ENCODE peak calls at places on chromosomes 13 and 19, in six cellular contexts. D, Q, A, P, O and N are unnamed samples.
A peak's percentile ranks its signal among the peaks of the same experiment; 100 is the strongest.

GRCh38 chr19:23415561-23416191 is 20.4 kb upstream of the ZNF91 start:
- DNase-seq in D (no peak), Q (no peak), O (peak; percentile 96), P (peak; percentile 46), A (peak; percentile 20), N (no peak)

GRCh38 chr13:110387451-110388140 is 80.5 kb downstream of the COL4A2 start:
- DNase-seq in D (no peak), P (no peak), O (peak; percentile 74), A (no peak), Q (no peak), N (no peak)

GRCh38 chr19:4715529-4716221 is 8.0 kb downstream of the DPP9 start:
- DNase-seq in Q (no peak), O (no peak), A (no peak), P (peak; percentile 82), D (peak; percentile 80), N (no peak)

GRCh38 chr19:7326105-7326877 is 22.4 kb upstream of the ARHGEF18 start:
- DNase-seq in A (no peak), O (peak; percentile 93), Q (peak; percentile 33), D (peak; percentile 56), P (no peak), N (peak; percentile 33)

GRCh38 chr13:102195566-102196462 is 206.0 kb downstream of the FGF14 start:
- DNase-seq in Q (no peak), A (no peak), D (no peak), O (no peak), P (no peak), N (no peak)

GRCh38 chr13:33644607-33645543 is 173.1 kb upstream of the RFC3 start:
- DNase-seq in O (no peak), A (no peak), P (no peak), D (no peak), Q (no peak), N (no peak)

GRCh38 chr19:15378529-15379082 is 981 bp downstream of the AKAP8 start:
- DNase-seq in D (peak; percentile 34), O (peak; percentile 77), Q (peak; percentile 48), A (peak; percentile 41), P (peak; percentile 49), N (peak; percentile 36)

GRCh38 chr19:3188627-3189596 is 3.2 kb downstream of the NCLN start:
- DNase-seq in P (no peak), O (no peak), Q (no peak), A (no peak), D (no peak), N (no peak)

GRCh38 chr19:11169896-11170678 is 14.5 kb upstream of the SPC24 start:
- DNase-seq in Q (no peak), A (no peak), P (no peak), D (no peak), O (no peak), N (no peak)

GRCh38 chr19:43906774-43907173 is 28.3 kb downstream of the ZNF45 start:
- DNase-seq in P (no peak), Q (no peak), D (no peak), O (no peak), A (no peak), N (no peak)

GRCh38 chr19:40804783-40805242 is 5.8 kb downstream of the EGLN2 start:
- DNase-seq in O (no peak), Q (no peak), A (no peak), D (no peak), P (no peak), N (no peak)

GRCh38 chr13:62014299-62014698 is 598.6 kb upstream of the PCDH20 start:
- DNase-seq in D (peak; percentile 9), O (no peak), A (no peak), Q (no peak), P (no peak), N (no peak)

GRCh38 chr13:40518481-40518882 is 148.0 kb downstream of the FOXO1 start:
- DNase-seq in A (peak; percentile 20), P (no peak), Q (peak; percentile 75), O (peak; percentile 67), D (no peak), N (no peak)

DNA sequence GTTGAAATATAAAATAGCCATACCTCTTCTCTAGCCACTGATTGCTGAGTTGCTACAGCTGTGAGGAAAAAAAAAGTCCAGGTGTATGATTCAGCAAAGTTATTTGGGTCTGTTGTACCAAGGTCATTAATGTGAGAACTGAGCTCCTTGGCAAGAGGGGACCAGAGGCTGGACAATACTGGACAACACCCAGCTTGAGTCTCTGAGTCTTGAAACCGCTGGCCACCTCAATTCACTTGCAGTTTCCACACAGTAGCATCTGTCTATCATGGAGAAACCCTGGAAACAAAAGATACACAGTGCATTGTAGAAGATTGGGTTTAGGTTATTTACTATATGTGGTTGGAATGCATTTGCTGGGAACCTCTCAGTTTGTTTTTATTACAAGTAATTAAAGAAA is 60.4 kb downstream of the WDFY2 start:
- DNase-seq in O (no peak), Q (no peak), A (peak; percentile 55), D (no peak), P (no peak), N (no peak)
- H3K4me3 ChIP-seq in O (no peak overlapping the region), Q (no peak overlapping the region), A (peak overlapping the region; percentile 33), D (no peak overlapping the region), P (no peak overlapping the region), N (no peak overlapping the region)

DNA sequence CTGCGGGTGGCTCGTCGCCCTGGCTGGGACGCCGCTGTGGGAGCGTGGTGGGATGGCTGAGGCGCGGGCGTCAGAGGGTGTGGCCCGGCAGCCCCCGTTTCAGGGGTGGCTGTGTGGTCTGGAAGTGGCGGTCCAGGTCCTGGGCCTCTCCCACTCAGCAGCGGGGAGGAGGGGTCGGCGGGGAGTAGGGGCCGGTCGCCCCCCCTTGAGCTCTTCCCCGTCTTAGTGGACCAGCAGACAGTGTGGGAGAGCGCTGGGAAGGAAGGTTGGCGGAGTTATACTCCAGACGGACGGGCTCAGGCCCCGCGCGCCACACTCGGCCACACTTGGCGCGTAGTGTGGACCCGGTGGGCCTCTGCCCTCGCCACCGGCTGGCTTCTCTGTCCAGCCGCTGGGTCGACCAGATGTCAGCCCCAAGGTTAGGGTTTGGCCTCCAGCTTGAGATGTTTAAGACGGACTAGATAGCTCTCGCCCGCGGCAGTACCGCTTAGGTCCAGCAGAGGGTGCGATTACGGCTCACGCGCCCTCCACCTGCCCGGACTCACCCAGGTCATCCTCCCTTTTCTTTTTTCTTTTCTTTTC is 21.7 kb upstream of the ZNF429 start:
- DNase-seq in Q (peak; percentile 33), P (peak; percentile 42), O (peak; percentile 93), D (no peak), A (no peak), N (no peak)
- H3K27ac ChIP-seq in Q (no peak overlapping the region), P (no peak overlapping the region), O (no peak overlapping the region), D (no peak overlapping the region), A (no peak overlapping the region), N (no peak overlapping the region)

DNA sequence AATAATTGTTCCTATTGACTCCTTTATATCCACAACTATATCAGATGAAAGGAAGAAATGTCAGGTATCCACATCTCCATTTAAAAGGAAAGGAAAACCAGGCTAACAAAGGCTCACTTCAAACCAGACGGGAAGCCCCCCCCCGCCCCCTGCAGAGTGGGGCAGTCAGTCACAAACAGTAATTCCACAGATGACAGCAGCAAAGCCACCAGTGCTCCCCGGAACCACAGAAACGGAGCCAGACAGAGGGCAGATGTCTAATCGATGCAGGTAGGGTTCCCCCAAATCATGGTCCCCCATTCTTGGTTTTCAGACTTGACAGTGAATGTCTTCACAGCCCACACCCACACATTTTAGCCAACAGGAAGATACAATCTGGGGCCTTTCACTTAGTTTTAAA is 100.8 kb downstream of the STK24 start:
- DNase-seq in Q (peak; percentile 61), P (no peak), A (no peak), O (peak; percentile 92), D (no peak), N (no peak)
- H3K4me3 ChIP-seq in Q (peak overlapping the region; percentile 48), P (no peak overlapping the region), A (peak overlapping the region; percentile 20), O (no peak overlapping the region), D (no peak overlapping the region), N (no peak overlapping the region)

GRCh38 chr19:2113436-2114211 is 16.9 kb downstream of the IZUMO4 start:
- DNase-seq in P (no peak), O (no peak), Q (no peak), D (no peak), A (peak; percentile 37), N (no peak)

GRCh38 chr19:2114218-2114617 is 17.5 kb downstream of the IZUMO4 start:
- DNase-seq in O (no peak), Q (no peak), D (no peak), A (no peak), P (no peak), N (no peak)

GRCh38 chr19:2111886-2112285 is 15.2 kb downstream of the IZUMO4 start:
- DNase-seq in A (no peak), O (no peak), P (no peak), Q (no peak), D (no peak), N (no peak)

GRCh38 chr19:2111425-2111824 is 14.7 kb downstream of the IZUMO4 start:
- DNase-seq in D (no peak), A (no peak), P (no peak), Q (no peak), O (no peak), N (no peak)

DNA sequence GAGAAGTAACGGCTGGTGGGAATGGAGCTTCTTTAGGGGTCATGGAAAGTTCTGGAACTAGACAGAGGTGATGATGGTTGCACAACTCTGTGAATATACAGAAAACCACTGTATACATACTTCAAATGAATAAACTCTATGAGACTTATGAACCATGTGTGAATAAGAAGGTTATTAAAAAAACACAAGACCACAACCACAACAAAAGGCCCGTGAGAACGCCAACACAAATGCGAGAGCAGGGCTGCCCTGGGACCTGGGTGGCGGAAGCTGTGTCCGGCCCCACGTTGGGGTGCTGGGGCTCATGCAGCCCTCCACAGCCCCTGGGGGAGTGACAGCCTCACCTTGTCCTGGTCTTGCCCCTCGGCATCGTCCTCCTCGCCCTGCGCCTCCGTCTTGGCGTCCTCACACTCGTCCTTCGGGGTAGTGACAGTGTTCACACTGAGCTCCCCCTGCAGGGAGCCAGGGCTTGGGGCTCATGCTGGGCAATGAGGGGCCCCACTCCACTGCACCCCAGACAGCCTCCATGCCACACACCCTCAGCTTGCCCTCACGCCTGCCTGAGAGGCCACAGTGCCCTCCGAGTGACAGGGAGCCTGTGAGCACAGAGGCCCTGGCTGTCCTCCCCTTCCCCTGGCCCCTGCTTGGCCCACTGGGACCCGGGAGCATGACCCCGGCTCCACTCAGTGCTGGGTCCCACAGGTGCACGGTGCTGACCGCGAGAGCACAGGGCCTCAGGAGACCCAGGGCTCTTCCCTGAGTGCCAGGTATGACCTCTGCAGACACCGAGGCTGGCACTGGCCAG is 16.0 kb downstream of the IZUMO4 start:
- DNase-seq in P (no peak), D (no peak), A (no peak), O (no peak), Q (no peak), N (peak; percentile 55)
- H3K27ac ChIP-seq in P (no peak overlapping the region), D (no peak overlapping the region), A (no peak overlapping the region), O (no peak overlapping the region), Q (no peak overlapping the region), N (no peak overlapping the region)